ENCODE peak calls at places on chromosome 7, in ten cellular contexts. One of them, this sample, is unnamed.

GRCh38 chr7:122965306-122965705 is 30.2 kb downstream of the TAS2R16 start:
- DNase-seq in tibial artery: no peak
- DNase-seq in IMR-90: no peak
- DNase-seq in uterus: no peak
- DNase-seq in lower lobe of right lung: no peak
- DNase-seq in BJ: no peak
- DNase-seq in sigmoid colon: no peak
- DNase-seq in upper lobe of right lung: no peak
- DNase-seq in NT2/D1: no peak
- DNase-seq in stomach: no peak
- DNase-seq in this sample: no peak

GRCh38 chr7:92685146-92686042 is 95.2 kb upstream of the FAM133B start:
- DNase-seq in sigmoid colon: no peak
- DNase-seq in upper lobe of right lung: no peak
- DNase-seq in uterus: no peak
- DNase-seq in BJ: no peak
- DNase-seq in tibial artery: no peak
- DNase-seq in IMR-90: no peak
- DNase-seq in stomach: no peak
- DNase-seq in NT2/D1: peak; percentile 16
- DNase-seq in lower lobe of right lung: no peak
- DNase-seq in this sample: no peak

GRCh38 chr7:142500364-142500763 is 242.5 kb upstream of the PRSS58 start:
- DNase-seq in upper lobe of right lung: no peak
- DNase-seq in IMR-90: no peak
- DNase-seq in NT2/D1: no peak
- DNase-seq in lower lobe of right lung: no peak
- DNase-seq in stomach: no peak
- DNase-seq in sigmoid colon: no peak
- DNase-seq in uterus: no peak
- DNase-seq in BJ: no peak
- DNase-seq in tibial artery: no peak
- DNase-seq in this sample: peak; percentile 25

GRCh38 chr7:74569501-74570075 is 87.9 kb upstream of the GTF2I start:
- DNase-seq in upper lobe of right lung: no peak
- DNase-seq in stomach: no peak
- DNase-seq in uterus: no peak
- DNase-seq in BJ: no peak
- DNase-seq in tibial artery: no peak
- DNase-seq in lower lobe of right lung: no peak
- DNase-seq in sigmoid colon: no peak
- DNase-seq in NT2/D1: no peak
- DNase-seq in IMR-90: no peak
- DNase-seq in this sample: no peak

GRCh38 chr7:159329979-159330378 is 185.3 kb upstream of the VIPR2 start:
- DNase-seq in sigmoid colon: no peak
- DNase-seq in IMR-90: no peak
- DNase-seq in uterus: no peak
- DNase-seq in upper lobe of right lung: no peak
- DNase-seq in BJ: no peak
- DNase-seq in tibial artery: no peak
- DNase-seq in stomach: no peak
- DNase-seq in NT2/D1: no peak
- DNase-seq in lower lobe of right lung: no peak
- DNase-seq in this sample: no peak

GRCh38 chr7:100706672-100707311 is 871 bp downstream of the POP7 start:
- DNase-seq in sigmoid colon: peak; percentile 71
- DNase-seq in upper lobe of right lung: no peak
- DNase-seq in uterus: peak; percentile 42
- DNase-seq in IMR-90: no peak
- DNase-seq in stomach: peak; percentile 36
- DNase-seq in BJ: no peak
- DNase-seq in tibial artery: no peak
- DNase-seq in lower lobe of right lung: peak; percentile 56
- DNase-seq in NT2/D1: no peak
- DNase-seq in this sample: no peak

GRCh38 chr7:5479941-5480517 is 56.4 kb upstream of the TNRC18 start:
- DNase-seq in NT2/D1: no peak
- DNase-seq in uterus: no peak
- DNase-seq in tibial artery: no peak
- DNase-seq in lower lobe of right lung: no peak
- DNase-seq in stomach: no peak
- DNase-seq in sigmoid colon: no peak
- DNase-seq in IMR-90: no peak
- DNase-seq in upper lobe of right lung: no peak
- DNase-seq in BJ: no peak
- DNase-seq in this sample: no peak

GRCh38 chr7:134364619-134365037 is 47.9 kb upstream of the SLC35B4 start:
- DNase-seq in stomach: peak; percentile 83
- DNase-seq in upper lobe of right lung: no peak
- DNase-seq in lower lobe of right lung: no peak
- DNase-seq in tibial artery: no peak
- DNase-seq in sigmoid colon: no peak
- DNase-seq in BJ: no peak
- DNase-seq in uterus: no peak
- DNase-seq in NT2/D1: no peak
- DNase-seq in IMR-90: peak; percentile 41
- DNase-seq in this sample: peak; percentile 96

GRCh38 chr7:100568936-100569844 is 4.5 kb downstream of the SAP25 start:
- DNase-seq in NT2/D1: peak; percentile 70
- DNase-seq in BJ: no peak
- DNase-seq in uterus: peak; percentile 70
- DNase-seq in tibial artery: peak; percentile 57
- DNase-seq in IMR-90: no peak
- DNase-seq in stomach: peak; percentile 66
- DNase-seq in upper lobe of right lung: peak; percentile 85
- DNase-seq in sigmoid colon: peak; percentile 82
- DNase-seq in lower lobe of right lung: peak; percentile 76
- DNase-seq in this sample: no peak

GRCh38 chr7:194996-195829 is 2.8 kb downstream of the FAM20C start:
- DNase-seq in BJ: peak; percentile 20
- DNase-seq in sigmoid colon: no peak
- DNase-seq in NT2/D1: no peak
- DNase-seq in uterus: no peak
- DNase-seq in IMR-90: peak; percentile 28
- DNase-seq in stomach: no peak
- DNase-seq in lower lobe of right lung: no peak
- DNase-seq in tibial artery: no peak
- DNase-seq in upper lobe of right lung: no peak
- DNase-seq in this sample: no peak
- H3K4me3 ChIP-seq in BJ: peak overlapping the region; percentile 70
- H3K4me3 ChIP-seq in sigmoid colon: peak overlapping the region; percentile 70
- H3K4me3 ChIP-seq in NT2/D1: no peak overlapping the region
- H3K4me3 ChIP-seq in uterus: no peak overlapping the region
- H3K4me3 ChIP-seq in IMR-90: peak overlapping the region; percentile 78
- H3K4me3 ChIP-seq in stomach: peak overlapping the region; percentile 83
- H3K4me3 ChIP-seq in lower lobe of right lung: peak overlapping the region; percentile 70
- H3K4me3 ChIP-seq in tibial artery: peak overlapping the region; percentile 64
- H3K4me3 ChIP-seq in upper lobe of right lung: peak overlapping the region; percentile 73
- H3K4me3 ChIP-seq in this sample: no peak overlapping the region

DNA sequence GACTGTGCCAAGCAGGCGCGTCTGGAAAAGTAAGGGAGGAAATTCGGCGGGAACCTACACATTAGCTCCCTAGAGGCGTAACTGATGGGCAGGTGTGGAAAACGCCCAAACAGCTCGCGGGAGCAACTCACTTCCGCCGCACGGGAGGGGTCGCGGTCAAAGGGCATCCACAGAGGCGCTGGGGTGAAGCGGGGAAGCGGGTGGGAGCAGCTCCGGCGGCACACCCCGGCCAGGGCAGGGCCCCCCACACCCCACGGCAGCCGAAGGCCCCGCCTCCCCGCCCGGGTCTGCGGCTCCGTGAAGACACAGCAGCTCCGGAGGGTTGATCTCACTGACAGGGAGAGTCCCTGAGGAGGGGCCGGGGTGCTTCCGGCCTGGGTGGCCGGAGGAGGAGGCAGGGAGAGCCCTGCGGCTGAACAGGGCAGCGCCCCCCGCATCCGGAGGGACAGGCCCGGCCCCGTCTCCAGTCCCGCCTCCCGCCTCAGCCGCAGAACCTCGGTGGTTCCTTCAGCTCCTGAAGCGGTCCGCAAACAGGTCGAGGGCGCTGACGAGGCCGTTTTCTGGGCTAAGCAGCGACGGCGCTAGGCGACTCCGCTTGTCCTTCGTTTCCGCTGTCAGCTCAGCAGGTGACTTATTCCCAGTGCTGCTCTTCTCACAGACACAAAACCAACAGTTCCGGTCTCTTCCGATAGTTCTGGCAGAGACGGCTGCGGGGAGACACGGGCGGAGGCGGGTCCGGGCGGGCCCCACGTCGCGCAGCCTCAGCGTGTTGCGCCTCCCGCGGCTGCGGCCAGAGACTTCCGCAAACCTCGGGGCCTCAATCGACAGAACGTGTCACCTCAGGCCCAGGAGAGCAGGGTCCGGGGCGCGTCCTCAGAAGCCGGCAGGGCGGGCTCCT is 276.1 kb downstream of the DNAJB6 start:
- DNase-seq in uterus: no peak
- DNase-seq in sigmoid colon: peak; percentile 66
- DNase-seq in IMR-90: no peak
- DNase-seq in NT2/D1: no peak
- DNase-seq in tibial artery: peak; percentile 21
- DNase-seq in upper lobe of right lung: peak; percentile 76
- DNase-seq in BJ: no peak
- DNase-seq in lower lobe of right lung: no peak
- DNase-seq in stomach: peak; percentile 40
- DNase-seq in this sample: no peak
- H3K4me3 ChIP-seq in uterus: peak overlapping the region; percentile 29
- H3K4me3 ChIP-seq in sigmoid colon: peak overlapping the region; percentile 42
- H3K4me3 ChIP-seq in IMR-90: no peak overlapping the region
- H3K4me3 ChIP-seq in NT2/D1: no peak overlapping the region
- H3K4me3 ChIP-seq in tibial artery: peak overlapping the region; percentile 33
- H3K4me3 ChIP-seq in upper lobe of right lung: peak overlapping the region; percentile 52
- H3K4me3 ChIP-seq in BJ: peak overlapping the region; percentile 27
- H3K4me3 ChIP-seq in lower lobe of right lung: peak overlapping the region; percentile 56
- H3K4me3 ChIP-seq in stomach: peak overlapping the region; percentile 52
- H3K4me3 ChIP-seq in this sample: no peak overlapping the region

DNA sequence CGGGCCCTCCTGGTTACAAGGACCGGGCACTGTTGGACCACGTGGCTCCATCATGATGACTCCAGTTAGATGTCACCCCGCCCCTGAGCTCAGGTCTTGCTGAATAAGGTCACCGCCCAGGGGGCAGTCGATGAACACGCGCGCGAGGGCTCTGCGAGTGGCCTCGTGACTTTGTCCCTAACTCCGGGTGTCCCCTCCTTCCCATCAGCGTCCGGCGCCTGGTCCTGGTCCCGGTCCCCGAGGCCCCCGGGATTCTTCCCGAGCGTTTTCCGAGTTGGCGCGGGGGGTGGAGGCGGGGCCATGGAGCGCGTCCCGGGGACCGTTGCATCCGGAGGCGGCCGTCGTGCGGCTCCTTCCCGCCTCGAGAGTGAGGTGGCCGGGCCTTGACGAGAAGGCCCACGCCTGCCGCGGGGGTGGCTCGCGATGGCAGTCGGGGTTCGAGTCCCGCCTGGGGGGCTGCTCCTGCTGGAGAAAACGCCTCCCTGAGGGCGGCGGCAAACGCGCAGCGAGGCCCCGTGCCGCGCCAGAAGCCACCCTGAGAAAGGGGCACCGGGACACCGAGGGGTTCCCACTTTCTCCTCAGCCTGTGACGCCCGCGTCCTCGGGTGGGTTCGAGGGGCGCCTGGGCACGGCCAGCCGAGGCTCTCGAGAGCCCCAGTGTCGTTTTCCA is 569 bp upstream of the NPTX2 start:
- DNase-seq in BJ: no peak
- DNase-seq in lower lobe of right lung: no peak
- DNase-seq in stomach: no peak
- DNase-seq in upper lobe of right lung: no peak
- DNase-seq in sigmoid colon: no peak
- DNase-seq in NT2/D1: no peak
- DNase-seq in uterus: no peak
- DNase-seq in tibial artery: no peak
- DNase-seq in IMR-90: no peak
- DNase-seq in this sample: no peak
- H3K4me3 ChIP-seq in BJ: no peak overlapping the region
- H3K4me3 ChIP-seq in lower lobe of right lung: peak overlapping the region; percentile 31
- H3K4me3 ChIP-seq in stomach: peak overlapping the region; percentile 36
- H3K4me3 ChIP-seq in upper lobe of right lung: peak overlapping the region; percentile 10
- H3K4me3 ChIP-seq in sigmoid colon: peak overlapping the region; percentile 38
- H3K4me3 ChIP-seq in NT2/D1: peak overlapping the region; percentile 43
- H3K4me3 ChIP-seq in uterus: no peak overlapping the region
- H3K4me3 ChIP-seq in tibial artery: peak overlapping the region; percentile 51
- H3K4me3 ChIP-seq in IMR-90: no peak overlapping the region
- H3K4me3 ChIP-seq in this sample: no peak overlapping the region

GRCh38 chr7:117675519-117676137 is 195.8 kb downstream of the CFTR start:
- DNase-seq in IMR-90: peak; percentile 10
- DNase-seq in NT2/D1: no peak
- DNase-seq in tibial artery: no peak
- DNase-seq in BJ: no peak
- DNase-seq in lower lobe of right lung: no peak
- DNase-seq in stomach: no peak
- DNase-seq in uterus: no peak
- DNase-seq in sigmoid colon: no peak
- DNase-seq in upper lobe of right lung: no peak
- DNase-seq in this sample: no peak

GRCh38 chr7:117674617-117675016 is 194.8 kb downstream of the CFTR start:
- DNase-seq in upper lobe of right lung: no peak
- DNase-seq in lower lobe of right lung: no peak
- DNase-seq in uterus: no peak
- DNase-seq in stomach: no peak
- DNase-seq in NT2/D1: peak; percentile 63
- DNase-seq in IMR-90: no peak
- DNase-seq in tibial artery: no peak
- DNase-seq in sigmoid colon: no peak
- DNase-seq in BJ: no peak
- DNase-seq in this sample: no peak

GRCh38 chr7:117673839-117674238 is 194.0 kb downstream of the CFTR start:
- DNase-seq in upper lobe of right lung: no peak
- DNase-seq in BJ: no peak
- DNase-seq in uterus: no peak
- DNase-seq in lower lobe of right lung: no peak
- DNase-seq in stomach: no peak
- DNase-seq in IMR-90: peak; percentile 67
- DNase-seq in tibial artery: no peak
- DNase-seq in sigmoid colon: no peak
- DNase-seq in NT2/D1: no peak
- DNase-seq in this sample: peak; percentile 72

GRCh38 chr7:117672433-117672832 is 192.6 kb downstream of the CFTR start:
- DNase-seq in BJ: no peak
- DNase-seq in sigmoid colon: no peak
- DNase-seq in IMR-90: no peak
- DNase-seq in NT2/D1: no peak
- DNase-seq in stomach: no peak
- DNase-seq in upper lobe of right lung: no peak
- DNase-seq in lower lobe of right lung: no peak
- DNase-seq in uterus: no peak
- DNase-seq in tibial artery: no peak
- DNase-seq in this sample: no peak

DNA sequence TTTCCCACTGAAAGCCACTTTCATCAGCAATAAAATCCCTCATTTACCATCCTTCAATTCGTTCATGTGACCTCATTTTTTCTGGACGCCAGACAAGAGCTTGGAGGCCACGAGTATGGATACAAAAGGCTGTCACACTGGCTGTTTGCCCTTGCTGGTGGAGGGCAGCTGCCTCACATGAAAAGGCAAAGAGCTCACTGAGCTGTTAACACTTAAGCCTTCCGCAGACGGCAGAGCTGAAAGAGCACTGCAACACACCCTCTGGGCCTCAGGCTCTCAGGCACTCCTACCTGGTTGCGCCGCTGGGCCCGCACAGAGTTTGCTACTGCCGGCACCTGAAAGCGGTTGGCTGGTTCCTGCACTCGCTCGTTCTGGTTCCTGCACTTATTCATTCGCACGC is 193.5 kb downstream of the CFTR start:
- DNase-seq in IMR-90: no peak
- DNase-seq in stomach: peak; percentile 35
- DNase-seq in lower lobe of right lung: peak; percentile 69
- DNase-seq in sigmoid colon: no peak
- DNase-seq in tibial artery: no peak
- DNase-seq in NT2/D1: no peak
- DNase-seq in upper lobe of right lung: peak; percentile 82
- DNase-seq in uterus: no peak
- DNase-seq in BJ: no peak
- DNase-seq in this sample: peak; percentile 40
- H3K4me3 ChIP-seq in IMR-90: no peak overlapping the region
- H3K4me3 ChIP-seq in stomach: no peak overlapping the region
- H3K4me3 ChIP-seq in lower lobe of right lung: no peak overlapping the region
- H3K4me3 ChIP-seq in sigmoid colon: no peak overlapping the region
- H3K4me3 ChIP-seq in tibial artery: no peak overlapping the region
- H3K4me3 ChIP-seq in NT2/D1: no peak overlapping the region
- H3K4me3 ChIP-seq in upper lobe of right lung: no peak overlapping the region
- H3K4me3 ChIP-seq in uterus: no peak overlapping the region
- H3K4me3 ChIP-seq in BJ: no peak overlapping the region
- H3K4me3 ChIP-seq in this sample: peak overlapping the region; percentile 21